ENCODE peak calls at places on chromosomes 5 and 9, in six cellular contexts. Y, D, W, V, I and B are unnamed samples.

GRCh38 chr9:16899611-16900010 is 29.1 kb upstream of the BNC2 start:
- DNase-seq in V (no peak), W (no peak), D (peak; percentile 16), Y (no peak), I (no peak), B (no peak)

GRCh38 chr9:115058684-115059315 is 59.2 kb downstream of the TNC start:
- DNase-seq in I (no peak), V (no peak), W (no peak), Y (no peak), D (peak; percentile 68), B (no peak)

GRCh38 chr9:4430492-4431261 is 59.6 kb upstream of the SLC1A1 start:
- DNase-seq in W (no peak), I (no peak), D (peak; percentile 8), V (no peak), Y (no peak), B (no peak)

GRCh38 chr5:133670336-133670735 is 58.0 kb upstream of the FSTL4 start:
- DNase-seq in Y (no peak), V (no peak), W (no peak), D (no peak), I (no peak), B (peak; percentile 5)

GRCh38 chr5:45271626-45272025 is 424.6 kb downstream of the HCN1 start:
- DNase-seq in V (no peak), W (no peak), D (no peak), I (no peak), Y (no peak), B (no peak)

GRCh38 chr5:169696621-169697517 is 59.8 kb downstream of the DOCK2 start:
- DNase-seq in D (peak; percentile 37), V (no peak), W (no peak), I (no peak), Y (no peak), B (no peak)

GRCh38 chr9:35914307-35914807 is 5.1 kb downstream of the SPAAR start:
- DNase-seq in V (no peak), Y (peak; percentile 80), I (no peak), D (peak; percentile 46), W (peak; percentile 78), B (peak; percentile 77)

GRCh38 chr9:133120343-133121199 is 469 bp downstream of the RALGDS start:
- DNase-seq in Y (peak; percentile 32), V (no peak), D (no peak), W (peak; percentile 61), I (no peak), B (peak; percentile 63)

GRCh38 chr5:31733365-31733764 is 94.4 kb downstream of the PDZD2 start:
- DNase-seq in W (no peak), V (no peak), I (no peak), Y (no peak), D (no peak), B (no peak)

GRCh38 chr5:135186662-135187522 is 152.9 kb upstream of the PITX1 start:
- DNase-seq in Y (no peak), I (no peak), V (no peak), D (peak; percentile 9), W (no peak), B (peak; percentile 59)

GRCh38 chr9:37639109-37639748 is 11.5 kb upstream of the FRMPD1 start:
- DNase-seq in Y (no peak), W (no peak), V (no peak), D (no peak), I (no peak), B (no peak)

GRCh38 chr9:137611623-137612609 is 6.4 kb downstream of the ARRDC1 start:
- DNase-seq in W (peak; percentile 72), Y (peak; percentile 94), V (peak; percentile 81), D (peak; percentile 57), I (no peak), B (peak; percentile 71)

GRCh38 chr5:115575167-115576070 is 26.9 kb downstream of the TICAM2 start:
- DNase-seq in V (no peak), Y (no peak), I (no peak), D (peak; percentile 72), W (no peak), B (no peak)

GRCh38 chr9:133457233-133457632 is 2.5 kb upstream of the CACFD1 start:
- DNase-seq in D (no peak), I (no peak), Y (no peak), W (no peak), V (no peak), B (peak; percentile 67)

GRCh38 chr5:57718155-57718554 is 235.5 kb upstream of the ACTBL2 start:
- DNase-seq in D (peak; percentile 81), W (no peak), Y (no peak), V (no peak), I (no peak), B (no peak)

GRCh38 chr5:78671609-78672008 is 23.0 kb upstream of the LHFPL2 start:
- DNase-seq in D (no peak), Y (peak; percentile 74), W (no peak), V (no peak), I (no peak), B (no peak)

GRCh38 chr9:38386319-38386895 is 6.1 kb upstream of the ALDH1B1 start:
- DNase-seq in I (no peak), Y (no peak), V (no peak), W (no peak), D (no peak), B (no peak)

GRCh38 chr5:139046551-139046950 is 151.6 kb downstream of the SIL1 start:
- DNase-seq in I (no peak), Y (no peak), V (no peak), W (no peak), D (no peak), B (no peak)

GRCh38 chr9:18999173-18999785 is 33.7 kb downstream of the SAXO1 start:
- DNase-seq in D (no peak), I (no peak), W (no peak), Y (no peak), V (no peak), B (no peak)

GRCh38 chr5:82849885-82850284 is 227.3 kb downstream of the TMEM167A start:
- DNase-seq in W (no peak), D (no peak), V (no peak), Y (no peak), I (no peak), B (no peak)

GRCh38 chr5:143198332-143198731 is 205.2 kb downstream of the NR3C1 start:
- DNase-seq in W (no peak), I (no peak), Y (no peak), D (no peak), V (no peak), B (no peak)

GRCh38 chr9:109499631-109500120 is 1.6 kb upstream of the PTPN3 start:
- DNase-seq in I (no peak), W (peak; percentile 77), D (peak; percentile 43), V (peak; percentile 81), Y (peak; percentile 77), B (peak; percentile 77)

GRCh38 chr9:34437006-34437925 is 21.1 kb downstream of the FAM219A start:
- DNase-seq in W (no peak), D (peak; percentile 75), I (peak; percentile 67), Y (peak; percentile 65), V (no peak), B (peak; percentile 85)

GRCh38 chr9:6428940-6429889 is 16.2 kb downstream of the UHRF2 start:
- DNase-seq in D (peak; percentile 66), I (peak; percentile 31), W (no peak), V (no peak), Y (no peak), B (no peak)

GRCh38 chr5:140311011-140311467 is 8.1 kb upstream of the PFDN1 start:
- DNase-seq in V (no peak), Y (peak; percentile 29), D (peak; percentile 96), W (no peak), I (no peak), B (no peak)

GRCh38 chr9:19411316-19411715 is 2.5 kb downstream of the ACER2 start:
- DNase-seq in I (no peak), V (no peak), Y (no peak), W (no peak), D (peak; percentile 56), B (no peak)

DNA sequence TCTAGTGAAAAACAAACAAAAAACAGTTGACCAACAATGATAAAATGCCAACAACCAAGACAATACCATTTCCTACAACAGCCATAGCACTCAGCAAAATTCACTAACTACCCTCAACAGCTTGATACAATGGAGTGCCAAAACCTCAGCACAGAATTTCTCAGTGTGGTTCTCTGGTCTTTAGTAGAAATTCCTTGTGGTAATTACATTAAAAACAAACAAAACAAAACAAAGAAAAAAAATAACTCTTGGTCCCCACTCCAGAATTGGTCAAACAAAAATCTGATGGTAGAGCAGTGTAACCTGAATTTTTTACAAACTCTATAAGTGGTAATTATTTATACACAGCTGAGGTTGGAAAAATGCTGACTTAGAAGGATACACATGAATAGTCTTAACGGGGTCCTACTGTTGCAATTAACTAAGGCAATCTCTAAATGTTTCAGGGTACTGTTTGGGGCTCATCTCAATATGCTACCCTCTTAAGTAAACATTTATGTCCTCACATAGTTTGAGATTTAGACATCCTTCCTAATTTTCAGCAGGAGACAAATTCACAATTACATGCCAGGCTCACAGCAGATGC is 13.8 kb downstream of the CSNK1A1 start:
- DNase-seq in D (no peak), V (no peak), I (no peak), Y (no peak), W (no peak), B (no peak)
- H3K4me1 ChIP-seq in D (peaks cover 2% of the 10 kb centered on the region), V (peaks cover 19% of the 10 kb centered on the region), I (peaks cover 80% of the 10 kb centered on the region), Y (no peaks in the 10 kb centered on the region), W (peaks cover 78% of the 10 kb centered on the region), B (no peaks in the 10 kb centered on the region)

GRCh38 chr5:55022454-55022853 is 1.6 kb upstream of the GZMK start:
- DNase-seq in I (no peak), D (no peak), Y (no peak), W (no peak), V (no peak), B (no peak)

GRCh38 chr5:55030220-55030619 is 6.2 kb downstream of the GZMK start:
- DNase-seq in V (no peak), D (no peak), Y (no peak), I (no peak), W (no peak), B (peak; percentile 77)

GRCh38 chr5:55031492-55031891 is 7.4 kb downstream of the GZMK start:
- DNase-seq in I (no peak), W (no peak), Y (no peak), V (no peak), D (no peak), B (no peak)

GRCh38 chr5:55030676-55031445 is 6.8 kb downstream of the GZMK start:
- DNase-seq in D (peak; percentile 21), W (no peak), I (no peak), V (no peak), Y (no peak), B (no peak)

DNA sequence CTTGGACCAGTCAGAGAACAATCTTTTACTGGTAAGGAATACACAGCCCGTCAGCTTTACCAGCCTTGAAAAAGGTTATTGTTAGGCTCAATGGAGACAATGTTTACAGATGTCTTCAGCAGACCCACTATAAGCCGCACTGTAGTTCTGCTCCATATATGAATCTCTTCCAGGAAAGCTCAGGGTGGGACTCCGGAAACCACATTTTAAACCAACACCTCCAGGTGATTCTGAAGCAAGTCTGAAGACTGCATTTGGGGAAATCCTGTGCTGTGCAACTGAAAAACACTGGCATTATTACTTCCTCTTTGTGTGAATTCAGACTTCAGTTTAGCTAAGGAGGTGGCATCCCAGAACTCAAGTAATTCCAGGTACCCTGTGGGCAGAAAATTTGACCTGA is 3.5 kb downstream of the GZMK start:
- DNase-seq in Y (no peak), D (no peak), V (no peak), I (peak; percentile 24), W (no peak), B (no peak)
- H3K4me1 ChIP-seq in Y (no peaks in the 10 kb centered on the region), D (no peaks in the 10 kb centered on the region), V (no peaks in the 10 kb centered on the region), I (peaks cover 77% of the 10 kb centered on the region), W (no peaks in the 10 kb centered on the region), B (peaks cover 3% of the 10 kb centered on the region)

GRCh38 chr5:987761-988160 is 20.8 kb upstream of the NKD2 start:
- DNase-seq in Y (no peak), W (no peak), D (no peak), V (no peak), I (no peak), B (no peak)
- H3K4me1 ChIP-seq in Y (no peaks in the 10 kb centered on the region), W (peaks cover 7% of the 10 kb centered on the region), D (peaks cover 3% of the 10 kb centered on the region), V (no peaks in the 10 kb centered on the region), I (no peaks in the 10 kb centered on the region), B (no peaks in the 10 kb centered on the region)

GRCh38 chr9:22103650-22104575 is 94.8 kb upstream of the CDKN2B start:
- DNase-seq in D (peak; percentile 20), Y (peak; percentile 62), V (no peak), I (no peak), W (no peak), B (no peak)
- H3K4me1 ChIP-seq in D (peaks cover 4% of the 10 kb centered on the region), Y (peaks cover 4% of the 10 kb centered on the region), V (peaks cover 5% of the 10 kb centered on the region), I (peaks cover 27% of the 10 kb centered on the region), W (peaks cover 23% of the 10 kb centered on the region), B (peaks cover 9% of the 10 kb centered on the region)